ENCODE peak calls at places on chromosomes 2 and 18, in four cellular contexts. E is PC-3, N is dorsolateral prefrontal cortex, D is A549. Y is an unnamed sample.
A peak's percentile ranks its signal among the peaks of the same experiment; 100 is the strongest.

GRCh38 chr2:35871672-35872071 is 483.9 kb upstream of the CRIM1 start:
- DNase-seq in E (peak; percentile 61), N (no peak), D (peak; percentile 29), Y (no peak)

GRCh38 chr2:179952658-179953057 is 54.4 kb downstream of the CWC22 start:
- DNase-seq in E (no peak), N (no peak), D (no peak), Y (no peak)

GRCh38 chr2:226799976-226800940 is 638 bp upstream of the IRS1 start:
- DNase-seq in E (peak; percentile 54), N (peak; percentile 59), D (peak; percentile 75), Y (no peak)

GRCh38 chr2:187552959-187553681 is 1.1 kb downstream of the TFPI start:
- DNase-seq in E (peak; percentile 86), N (no peak), D (peak; percentile 71), Y (no peak)

GRCh38 chr2:233285921-233286320 is 21.7 kb upstream of the SAG start:
- DNase-seq in E (no peak), N (no peak), D (no peak), Y (no peak)

GRCh38 chr2:72780483-72780882 is 45.4 kb downstream of the EXOC6B start:
- DNase-seq in E (peak; percentile 32), N (no peak), D (peak; percentile 25), Y (no peak)

GRCh38 chr18:58495634-58496033 is 133.3 kb downstream of the ALPK2 start:
- DNase-seq in E (no peak), N (no peak), D (no peak), Y (no peak)

GRCh38 chr18:48545690-48546365 is 7.0 kb downstream of the CTIF start:
- DNase-seq in E (no peak), N (peak; percentile 88), D (peak; percentile 19), Y (no peak)

GRCh38 chr2:105307550-105307949 is 22.0 kb downstream of the TGFBRAP1 start:
- DNase-seq in E (no peak), N (no peak), D (no peak), Y (no peak)

GRCh38 chr2:203998195-203998804 is 61.7 kb downstream of the ICOS start:
- DNase-seq in E (peak; percentile 48), N (no peak), D (no peak), Y (no peak)

GRCh38 chr2:85843543-85843942 is 45.2 kb downstream of the ST3GAL5 start:
- DNase-seq in E (peak; percentile 63), N (no peak), D (peak; percentile 52), Y (no peak)

GRCh38 chr2:890791-891190 is 59.9 kb upstream of the SNTG2 start:
- DNase-seq in E (no peak), N (no peak), D (no peak), Y (no peak)

GRCh38 chr2:1495676-1496393 is 82.6 kb downstream of the TPO start:
- DNase-seq in E (no peak), N (no peak), D (no peak), Y (no peak)

GRCh38 chr2:230475143-230475542 is 59.1 kb downstream of the SP100 start:
- DNase-seq in E (no peak), N (no peak), D (no peak), Y (no peak)

GRCh38 chr2:230471074-230471473 is 55.1 kb downstream of the SP100 start:
- DNase-seq in E (no peak), N (no peak), D (no peak), Y (no peak)

GRCh38 chr2:230472619-230473018 is 56.6 kb downstream of the SP100 start:
- DNase-seq in E (peak; percentile 57), N (no peak), D (peak; percentile 29), Y (no peak)

GRCh38 chr2:230473378-230473777 is 57.4 kb downstream of the SP100 start:
- DNase-seq in E (no peak), N (no peak), D (no peak), Y (no peak)
- H3K27ac ChIP-seq in E (no peak overlapping the region), N (no peak overlapping the region), D (no peak overlapping the region), Y (no peak overlapping the region)

GRCh38 chr18:54390838-54391237 is 33.1 kb downstream of the C18orf54 start:
- DNase-seq in E (no peak), N (no peak), D (no peak), Y (no peak)

GRCh38 chr18:54386043-54386442 is 28.3 kb downstream of the C18orf54 start:
- DNase-seq in E (no peak), N (no peak), D (no peak), Y (no peak)

GRCh38 chr18:54388203-54389142 is 30.8 kb downstream of the C18orf54 start:
- DNase-seq in E (peak; percentile 96), N (no peak), D (peak; percentile 62), Y (peak; percentile 64)

GRCh38 chr18:54387631-54388030 is 29.9 kb downstream of the C18orf54 start:
- DNase-seq in E (peak; percentile 71), N (no peak), D (no peak), Y (no peak)

GRCh38 chr18:54389143-54389505 is 31.4 kb downstream of the C18orf54 start:
- DNase-seq in E (peak; percentile 51), N (no peak), D (no peak), Y (no peak)
- TF ChIP-seq CTCF in E (no peak), N (no peak), D (no peak), Y (no peak)

DNA sequence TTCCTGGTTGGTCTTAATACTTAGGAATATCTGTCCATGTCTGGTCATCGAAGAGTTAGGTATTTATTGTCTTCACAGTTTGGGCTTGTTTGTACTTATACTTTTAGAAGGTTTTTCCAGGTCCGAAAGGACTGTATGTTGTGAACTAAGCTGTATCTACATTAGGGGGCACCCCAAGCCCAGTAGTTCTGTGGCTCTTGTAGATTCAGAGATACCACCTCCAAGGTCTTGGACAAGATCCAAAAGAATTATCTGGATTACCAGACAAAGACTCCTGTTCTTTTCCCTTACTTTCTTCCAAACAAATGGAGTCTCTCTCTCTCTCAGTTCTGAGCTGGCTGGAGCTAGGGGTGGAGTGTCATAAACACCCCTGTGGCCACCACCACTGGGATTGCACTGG is 328.7 kb downstream of the ZNF804A start:
- DNase-seq in E (no peak), N (no peak), D (no peak), Y (no peak)
- H3K27ac ChIP-seq in E (no peak overlapping the region), N (no peak overlapping the region), D (no peak overlapping the region), Y (no peak overlapping the region)

DNA sequence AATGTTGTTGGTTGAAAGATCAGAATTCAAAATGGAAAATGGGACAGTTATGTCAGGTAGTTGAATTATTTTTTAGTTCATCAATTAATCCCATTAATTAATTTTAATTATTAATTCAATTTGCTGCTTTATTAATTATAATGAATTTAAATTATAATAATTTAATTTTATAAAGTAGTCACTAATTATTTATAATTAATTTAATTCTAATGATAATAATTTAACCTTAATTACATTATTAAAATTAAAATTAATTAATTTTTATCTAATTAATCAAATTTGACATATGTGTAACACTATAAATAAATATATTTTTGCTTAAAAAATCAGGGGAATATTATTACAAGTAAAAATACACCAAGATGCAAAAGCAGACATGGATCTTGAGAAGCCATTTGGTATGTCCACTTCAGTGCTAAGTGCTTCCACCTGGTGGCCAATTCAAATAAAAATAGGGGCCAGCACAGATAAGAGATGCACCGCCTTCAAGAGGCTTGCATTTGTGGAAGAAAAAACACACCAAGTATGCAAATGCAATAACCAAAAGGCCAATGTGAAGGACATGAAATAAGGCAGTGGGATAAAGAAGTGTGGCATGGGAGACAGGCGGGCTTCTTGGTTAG is 73.2 kb downstream of the MBP start:
- DNase-seq in E (peak; percentile 81), N (no peak), D (peak; percentile 80), Y (no peak)
- TF ChIP-seq CTCF in E (peak; percentile 73), N (peak; percentile 59), D (peak; percentile 43), Y (no peak)

DNA sequence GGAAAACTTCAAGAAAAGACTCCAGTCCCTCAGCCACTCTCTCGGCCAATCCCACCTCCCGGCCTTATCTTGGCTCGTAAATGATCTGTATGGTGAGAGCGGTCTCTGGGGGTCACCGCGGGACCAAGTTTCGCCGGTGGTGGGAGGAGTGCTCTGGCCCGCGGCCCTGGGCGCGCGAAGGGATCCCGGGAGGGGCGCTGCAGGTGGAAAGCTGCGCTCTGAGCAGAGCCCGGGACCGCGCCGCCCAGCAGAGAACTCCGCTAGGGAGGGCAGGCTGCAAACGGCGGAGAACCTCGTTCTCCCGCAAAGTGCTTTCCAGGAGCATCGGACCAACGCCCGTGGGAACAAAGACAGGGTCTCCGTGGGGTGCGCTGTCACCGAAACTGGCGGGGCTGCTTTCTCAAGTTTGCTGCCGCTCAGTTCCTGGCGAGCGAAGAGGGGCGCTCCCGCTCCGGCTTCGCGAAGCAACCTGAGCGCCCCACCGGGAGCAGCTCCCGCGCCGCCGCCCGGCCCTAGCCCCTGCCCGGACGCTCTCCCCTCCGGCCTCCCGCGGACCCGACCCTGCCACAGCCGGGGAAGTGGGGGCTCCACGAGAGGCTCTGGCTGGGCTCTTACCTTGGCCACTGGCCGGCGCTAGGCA is 508 bp downstream of the LRP2 start:
- DNase-seq in E (no peak), N (peak; percentile 31), D (peak; percentile 1), Y (no peak)
- H3K27ac ChIP-seq in E (no peak overlapping the region), N (peak overlapping the region; percentile 80), D (no peak overlapping the region), Y (no peak overlapping the region)

GRCh38 chr18:777021-777420 is 35.0 kb downstream of the YES1 start:
- DNase-seq in E (no peak), N (no peak), D (no peak), Y (no peak)

GRCh38 chr18:778194-779007 is 33.6 kb downstream of the YES1 start:
- DNase-seq in E (no peak), N (no peak), D (no peak), Y (no peak)

GRCh38 chr18:773980-774624 is 37.9 kb downstream of the YES1 start:
- DNase-seq in E (no peak), N (no peak), D (no peak), Y (no peak)

GRCh38 chr18:770583-770961 is 41.5 kb downstream of the YES1 start:
- DNase-seq in E (peak; percentile 12), N (no peak), D (no peak), Y (no peak)

DNA sequence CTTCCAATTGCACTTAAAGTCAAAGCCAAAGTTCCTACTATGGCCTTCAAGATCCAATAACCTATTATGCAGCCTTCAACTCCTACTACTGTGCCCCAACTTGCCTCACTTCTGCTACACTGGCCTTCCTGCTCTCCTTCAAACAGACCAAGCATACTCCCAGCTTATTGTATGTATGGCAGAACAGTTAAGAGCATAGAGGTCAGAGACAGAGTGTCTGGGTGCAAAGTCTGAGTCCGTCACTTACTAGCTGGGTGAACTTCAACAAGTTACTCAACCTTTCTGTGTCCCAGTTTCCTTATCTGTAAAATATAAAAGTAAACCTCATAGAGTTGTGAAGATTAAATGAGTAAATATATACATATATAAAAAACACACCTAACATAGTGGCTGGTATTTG is 37.2 kb downstream of the YES1 start:
- DNase-seq in E (no peak), N (no peak), D (no peak), Y (no peak)
- TF ChIP-seq CTCF in E (no peak), N (no peak), D (no peak), Y (no peak)

GRCh38 chr2:45928946-45929345 is 277.5 kb downstream of the PRKCE start:
- DNase-seq in E (no peak), N (peak; percentile 36), D (no peak), Y (no peak)
- H3K27ac ChIP-seq in E (no peak overlapping the region), N (peak overlapping the region; percentile 77), D (no peak overlapping the region), Y (no peak overlapping the region)

Y was measured in Panc1.